ENCODE peak calls at places on chromosomes 1 and 21, in nine cellular contexts. N, M, X, S, D, T, E, C and L are unnamed samples.
A peak's percentile ranks its signal among the peaks of the same experiment; 100 is the strongest.

GRCh38 chr1:93798301-93798700 is 80.7 kb downstream of the DNTTIP2 start:
- DNase-seq in D (peak; percentile 95), E (no peak), C (no peak), M (no peak), S (no peak), X (no peak), T (no peak), N (no peak), L (no peak)

GRCh38 chr1:153548722-153549695 is at the start of gene S100A3:
- DNase-seq in T (no peak), N (no peak), D (peak; percentile 94), X (no peak), E (no peak), S (peak; percentile 61), M (peak; percentile 87), C (no peak), L (no peak)

GRCh38 chr1:203048555-203049051 is 22.3 kb downstream of the PPFIA4 start:
- DNase-seq in C (no peak), D (no peak), M (no peak), S (no peak), E (no peak), T (no peak), X (no peak), N (no peak), L (no peak)

GRCh38 chr1:209218113-209218512 is 365.4 kb upstream of the CAMK1G start:
- DNase-seq in T (no peak), M (no peak), D (no peak), S (no peak), N (no peak), E (no peak), X (no peak), C (no peak), L (no peak)

GRCh38 chr1:155884028-155884950 is 24.9 kb downstream of the SYT11 start:
- DNase-seq in X (no peak), N (no peak), C (no peak), M (no peak), D (peak; percentile 27), T (no peak), E (no peak), S (no peak), L (no peak)

GRCh38 chr21:16708431-16708830 is 804.4 kb upstream of the CXADR start:
- DNase-seq in C (no peak), S (no peak), E (no peak), T (no peak), D (peak; percentile 41), X (no peak), N (no peak), M (no peak), L (no peak)

GRCh38 chr1:1779691-1780597 is 1.7 kb upstream of the NADK start:
- DNase-seq in T (no peak), S (peak; percentile 81), M (peak; percentile 57), N (peak; percentile 23), D (peak; percentile 66), E (peak; percentile 45), X (peak; percentile 66), C (no peak), L (peak; percentile 76)

GRCh38 chr1:173823776-173824314 is 628 bp upstream of the DARS2 start:
- DNase-seq in M (no peak), C (no peak), D (no peak), T (no peak), X (no peak), N (no peak), S (no peak), E (no peak), L (no peak)

GRCh38 chr1:61253059-61253735 is 170.8 kb downstream of the NFIA start:
- DNase-seq in D (peak; percentile 15), C (peak; percentile 39), E (no peak), M (peak; percentile 71), S (peak; percentile 88), N (no peak), T (no peak), X (no peak), L (peak; percentile 80)

GRCh38 chr21:30443226-30443625 is 3.2 kb downstream of the KRTAP15-1 start:
- DNase-seq in N (no peak), C (no peak), T (no peak), S (no peak), X (no peak), D (no peak), M (no peak), E (no peak), L (no peak)

GRCh38 chr1:199243423-199244061 is 604.7 kb downstream of the PTPRC start:
- DNase-seq in D (peak; percentile 56), E (peak; percentile 75), S (peak; percentile 36), T (peak; percentile 38), X (peak; percentile 41), N (peak; percentile 59), C (peak; percentile 86), M (peak; percentile 39), L (peak; percentile 54)

GRCh38 chr1:70828177-70828576 is 219.4 kb downstream of the PTGER3 start:
- DNase-seq in X (no peak), T (no peak), E (no peak), D (no peak), M (no peak), C (no peak), N (no peak), S (no peak), L (no peak)